ENCODE peak calls at places on chromosome 17, in five cellular contexts. Q is sigmoid colon, T is A172, K is HS-5, F is COR-L47. E is an unnamed sample.

GRCh38 chr17:63697341-63698286 is 2.3 kb downstream of the LIMD2 start:
- DNase-seq in F (no peak), T (peak; percentile 48), Q (no peak), K (no peak), E (no peak)

GRCh38 chr17:28612936-28613872 is 781 bp downstream of the RSKR start:
- DNase-seq in F (peak; percentile 18), Q (no peak), K (no peak), T (peak; percentile 27), E (peak; percentile 46)

GRCh38 chr17:49646391-49647255 is 31.3 kb downstream of the SPOP start:
- DNase-seq in T (peak; percentile 76), Q (peak; percentile 77), F (no peak), K (peak; percentile 74), E (no peak)

GRCh38 chr17:12514596-12514995 is 151.1 kb upstream of the MYOCD start:
- DNase-seq in K (no peak), T (no peak), F (no peak), Q (no peak), E (no peak)

GRCh38 chr17:38906429-38907172 is 18.8 kb upstream of the LASP1NB start:
- DNase-seq in Q (no peak), F (no peak), K (no peak), T (peak; percentile 52), E (no peak)

GRCh38 chr17:42387663-42388380 is 420 bp downstream of the STAT3 start:
- DNase-seq in K (no peak), F (peak; percentile 66), Q (peak; percentile 80), T (peak; percentile 55), E (peak; percentile 56)

GRCh38 chr17:65564793-65565192 is 3.3 kb upstream of the AXIN2 start:
- DNase-seq in T (no peak), K (no peak), Q (peak; percentile 84), F (peak; percentile 55), E (peak; percentile 31)

GRCh38 chr17:332558-333322 is 19.9 kb downstream of the RPH3AL start:
- DNase-seq in K (no peak), T (no peak), Q (peak; percentile 79), F (no peak), E (no peak)

GRCh38 chr17:1181769-1182137 is 2.0 kb upstream of the ABR start:
- DNase-seq in F (no peak), Q (no peak), K (no peak), T (no peak), E (no peak)

GRCh38 chr17:44733753-44734152 is 25.0 kb upstream of the ADAM11 start:
- DNase-seq in K (no peak), F (no peak), Q (no peak), T (peak; percentile 25), E (peak; percentile 32)

GRCh38 chr17:7842950-7843535 is 9.0 kb downstream of the KDM6B start:
- DNase-seq in F (no peak), K (peak; percentile 80), T (peak; percentile 84), Q (peak; percentile 92), E (no peak)

GRCh38 chr17:76236603-76237002 is 3.7 kb downstream of the RNF157 start:
- DNase-seq in K (no peak), T (no peak), F (no peak), Q (no peak), E (no peak)

GRCh38 chr17:57541472-57542394 is 203.4 kb downstream of the CCDC182 start:
- DNase-seq in K (no peak), T (peak; percentile 91), Q (peak; percentile 80), F (no peak), E (no peak)

GRCh38 chr17:63516910-63517824 is 6.0 kb upstream of the KCNH6 start:
- DNase-seq in F (no peak), K (peak; percentile 47), Q (no peak), T (peak; percentile 89), E (no peak)

E was measured in nephron progenitor cell.